ENCODE peak calls at places on chromosome 3, in four cellular contexts. One of them, this sample, is unnamed.

GRCh38 chr3:85890043-85890555 is 931.3 kb downstream of the CADM2 start:
- DNase-seq in GM12878: no peak
- DNase-seq in K562: no peak
- DNase-seq in HepG2: no peak
- DNase-seq in this sample: no peak

GRCh38 chr3:172253200-172253599 is 195.1 kb downstream of the GHSR start:
- DNase-seq in K562: no peak
- DNase-seq in GM12878: no peak
- DNase-seq in HepG2: no peak
- DNase-seq in this sample: no peak

GRCh38 chr3:21618695-21619094 is 132.3 kb downstream of the ZNF385D start:
- DNase-seq in HepG2: no peak
- DNase-seq in GM12878: no peak
- DNase-seq in K562: peak; percentile 6
- DNase-seq in this sample: no peak

GRCh38 chr3:60579734-60580133 is 671.5 kb downstream of the FHIT start:
- DNase-seq in HepG2: no peak
- DNase-seq in K562: no peak
- DNase-seq in GM12878: no peak
- DNase-seq in this sample: peak; percentile 14

GRCh38 chr3:132288357-132288756 is 28.9 kb upstream of the ACP3 start:
- DNase-seq in GM12878: no peak
- DNase-seq in HepG2: no peak
- DNase-seq in K562: no peak
- DNase-seq in this sample: no peak

GRCh38 chr3:177126015-177126773 is 71.1 kb downstream of the TBL1XR1 start:
- DNase-seq in HepG2: no peak
- DNase-seq in K562: no peak
- DNase-seq in GM12878: no peak
- DNase-seq in this sample: no peak

GRCh38 chr3:62554264-62554799 is 181.0 kb upstream of the FEZF2 start:
- DNase-seq in HepG2: peak; percentile 9
- DNase-seq in K562: peak; percentile 8
- DNase-seq in GM12878: no peak
- DNase-seq in this sample: peak; percentile 22

GRCh38 chr3:124053871-124054270 is 61.9 kb upstream of the ROPN1 start:
- DNase-seq in HepG2: no peak
- DNase-seq in GM12878: no peak
- DNase-seq in K562: no peak
- DNase-seq in this sample: no peak

GRCh38 chr3:36923523-36923943 is 21.3 kb downstream of the TRANK1 start:
- DNase-seq in K562: no peak
- DNase-seq in HepG2: no peak
- DNase-seq in GM12878: no peak
- DNase-seq in this sample: no peak

GRCh38 chr3:157128771-157129671 is 30.9 kb downstream of the CCNL1 start:
- DNase-seq in K562: no peak
- DNase-seq in HepG2: peak; percentile 40
- DNase-seq in GM12878: no peak
- DNase-seq in this sample: no peak

GRCh38 chr3:186152889-186153292 is 44.0 kb upstream of the ETV5 start:
- DNase-seq in K562: no peak
- DNase-seq in HepG2: no peak
- DNase-seq in GM12878: peak; percentile 60
- DNase-seq in this sample: no peak

GRCh38 chr3:195906865-195907729 is 1.3 kb downstream of the TNK2 start:
- DNase-seq in GM12878: peak; percentile 76
- DNase-seq in K562: no peak
- DNase-seq in HepG2: no peak
- DNase-seq in this sample: no peak

GRCh38 chr3:17686613-17687012 is 55.8 kb downstream of the TBC1D5 start:
- DNase-seq in GM12878: no peak
- DNase-seq in HepG2: peak; percentile 25
- DNase-seq in K562: peak; percentile 53
- DNase-seq in this sample: no peak

GRCh38 chr3:72763751-72764440 is 84.3 kb downstream of the SHQ1 start:
- DNase-seq in GM12878: no peak
- DNase-seq in K562: no peak
- DNase-seq in HepG2: no peak
- DNase-seq in this sample: no peak

GRCh38 chr3:78076379-78076778 is 1036.5 kb downstream of the ROBO2 start:
- DNase-seq in K562: no peak
- DNase-seq in HepG2: no peak
- DNase-seq in GM12878: no peak
- DNase-seq in this sample: no peak

GRCh38 chr3:138455801-138456716 is 21.6 kb downstream of the ESYT3 start:
- DNase-seq in K562: no peak
- DNase-seq in GM12878: no peak
- DNase-seq in HepG2: no peak
- DNase-seq in this sample: no peak

GRCh38 chr3:67819447-67819846 is 165.0 kb upstream of the SUCLG2 start:
- DNase-seq in GM12878: no peak
- DNase-seq in HepG2: no peak
- DNase-seq in K562: peak; percentile 0
- DNase-seq in this sample: no peak

GRCh38 chr3:33438871-33439270 is 1.3 kb downstream of the UBP1 start:
- DNase-seq in K562: peak; percentile 18
- DNase-seq in GM12878: no peak
- DNase-seq in HepG2: no peak
- DNase-seq in this sample: no peak

GRCh38 chr3:192514081-192514753 is 213.1 kb downstream of the FGF12 start:
- DNase-seq in GM12878: no peak
- DNase-seq in HepG2: no peak
- DNase-seq in K562: peak; percentile 2
- DNase-seq in this sample: peak; percentile 32

GRCh38 chr3:71863563-71864190 is 78.7 kb upstream of the PROK2 start:
- DNase-seq in HepG2: no peak
- DNase-seq in GM12878: no peak
- DNase-seq in K562: no peak
- DNase-seq in this sample: no peak

GRCh38 chr3:153625506-153625905 is 463.5 kb downstream of the RAP2B start:
- DNase-seq in GM12878: no peak
- DNase-seq in HepG2: no peak
- DNase-seq in K562: no peak
- DNase-seq in this sample: no peak

GRCh38 chr3:150168694-150169093 is 198.0 kb upstream of the PFN2 start:
- DNase-seq in K562: peak; percentile 57
- DNase-seq in GM12878: no peak
- DNase-seq in HepG2: no peak
- DNase-seq in this sample: no peak

GRCh38 chr3:153232737-153233330 is 70.8 kb downstream of the RAP2B start:
- DNase-seq in HepG2: no peak
- DNase-seq in GM12878: no peak
- DNase-seq in K562: no peak
- DNase-seq in this sample: no peak

GRCh38 chr3:143578810-143579425 is 269.4 kb downstream of the SLC9A9 start:
- DNase-seq in GM12878: no peak
- DNase-seq in K562: no peak
- DNase-seq in HepG2: no peak
- DNase-seq in this sample: no peak

GRCh38 chr3:33883538-33884203 is 85.2 kb downstream of the PDCD6IP start:
- DNase-seq in K562: peak; percentile 76
- DNase-seq in GM12878: no peak
- DNase-seq in HepG2: peak; percentile 39
- DNase-seq in this sample: no peak

GRCh38 chr3:129507181-129507831 is 21.1 kb upstream of the RHO start:
- DNase-seq in K562: no peak
- DNase-seq in HepG2: no peak
- DNase-seq in GM12878: no peak
- DNase-seq in this sample: no peak

GRCh38 chr3:179806177-179806576 is 153.3 kb downstream of the USP13 start:
- DNase-seq in K562: no peak
- DNase-seq in GM12878: no peak
- DNase-seq in HepG2: no peak
- DNase-seq in this sample: no peak

GRCh38 chr3:159762238-159762637 is 226.4 kb upstream of the IL12A start:
- DNase-seq in GM12878: no peak
- DNase-seq in K562: no peak
- DNase-seq in HepG2: no peak
- DNase-seq in this sample: no peak

GRCh38 chr3:39287859-39288221 is 8.0 kb upstream of the CX3CR1 start:
- DNase-seq in HepG2: no peak
- DNase-seq in K562: no peak
- DNase-seq in GM12878: no peak
- DNase-seq in this sample: no peak

GRCh38 chr3:189570916-189571315 is 60.3 kb upstream of the TP63 start:
- DNase-seq in HepG2: no peak
- DNase-seq in K562: no peak
- DNase-seq in GM12878: peak; percentile 27
- DNase-seq in this sample: no peak

GRCh38 chr3:37032961-37033360 is 39.6 kb downstream of the MLH1 start:
- DNase-seq in GM12878: no peak
- DNase-seq in HepG2: no peak
- DNase-seq in K562: no peak
- DNase-seq in this sample: no peak

GRCh38 chr3:125087768-125088391 is 32.1 kb upstream of the HEG1 start:
- DNase-seq in HepG2: no peak
- DNase-seq in K562: no peak
- DNase-seq in GM12878: no peak
- DNase-seq in this sample: no peak

GRCh38 chr3:116188231-116188785 is 257.0 kb downstream of the LSAMP start:
- DNase-seq in HepG2: no peak
- DNase-seq in K562: no peak
- DNase-seq in GM12878: no peak
- DNase-seq in this sample: no peak
- TF ChIP-seq TARDBP in HepG2: no peak
- TF ChIP-seq TARDBP in K562: no peak
- TF ChIP-seq TARDBP in GM12878: no peak
- TF ChIP-seq TARDBP in this sample: no peak

GRCh38 chr3:8835385-8835784 is 66.0 kb upstream of the OXTR start:
- DNase-seq in GM12878: no peak
- DNase-seq in K562: no peak
- DNase-seq in HepG2: no peak
- DNase-seq in this sample: no peak
- TF ChIP-seq FOXK2 in GM12878: no peak
- TF ChIP-seq FOXK2 in K562: no peak
- TF ChIP-seq FOXK2 in HepG2: no peak
- TF ChIP-seq FOXK2 in this sample: no peak

DNA sequence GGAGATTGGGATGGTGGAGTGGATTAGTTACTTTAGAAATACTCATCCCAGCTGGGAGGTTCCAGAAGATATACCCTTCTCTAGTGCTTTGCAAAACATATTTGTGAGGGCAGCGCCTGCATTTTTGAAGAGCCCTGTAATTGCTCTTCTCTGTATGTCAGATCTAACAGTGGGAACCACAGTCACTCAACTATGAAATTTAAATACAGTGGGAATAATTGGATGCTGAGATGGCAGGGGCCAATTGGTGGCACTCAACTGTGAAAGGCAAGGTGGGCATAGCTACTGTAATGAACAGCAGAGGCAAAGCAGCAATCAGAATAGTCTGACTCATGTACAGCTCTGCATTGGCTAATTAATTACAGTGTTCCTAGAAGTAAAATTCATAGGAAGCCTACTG is 22.2 kb upstream of the TBC1D23 start:
- DNase-seq in HepG2: no peak
- DNase-seq in K562: no peak
- DNase-seq in GM12878: no peak
- DNase-seq in this sample: no peak
- TF ChIP-seq TARDBP in HepG2: no peak
- TF ChIP-seq TARDBP in K562: no peak
- TF ChIP-seq TARDBP in GM12878: no peak
- TF ChIP-seq TARDBP in this sample: no peak

GRCh38 chr3:106913111-106913698 is 464.0 kb upstream of the CCDC54 start:
- DNase-seq in K562: no peak
- DNase-seq in GM12878: no peak
- DNase-seq in HepG2: no peak
- DNase-seq in this sample: no peak
- TF ChIP-seq FOXK2 in K562: no peak
- TF ChIP-seq FOXK2 in GM12878: no peak
- TF ChIP-seq FOXK2 in HepG2: no peak
- TF ChIP-seq FOXK2 in this sample: no peak

DNA sequence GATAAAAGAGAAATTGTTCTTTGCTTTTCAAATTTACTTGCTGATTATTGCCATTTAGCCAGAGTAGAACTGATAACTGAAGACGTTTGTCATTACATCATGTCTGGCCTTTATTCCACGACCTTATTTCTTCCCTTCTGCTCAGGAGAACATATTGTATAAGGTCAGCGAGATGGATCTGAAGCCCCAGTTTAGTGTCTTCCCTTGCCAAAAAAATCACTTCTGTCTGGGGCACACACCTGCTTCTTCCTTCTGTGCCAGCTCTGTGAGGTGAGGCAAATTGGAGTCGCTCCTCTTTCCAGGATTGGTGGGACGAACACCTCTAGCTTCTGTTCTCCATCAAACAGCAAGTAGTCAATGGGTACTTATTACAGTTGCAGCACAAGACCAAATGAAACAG is 250.3 kb upstream of the CRBN start:
- DNase-seq in K562: no peak
- DNase-seq in GM12878: no peak
- DNase-seq in HepG2: no peak
- DNase-seq in this sample: no peak
- TF ChIP-seq TARDBP in K562: no peak
- TF ChIP-seq TARDBP in GM12878: no peak
- TF ChIP-seq TARDBP in HepG2: no peak
- TF ChIP-seq TARDBP in this sample: no peak

DNA sequence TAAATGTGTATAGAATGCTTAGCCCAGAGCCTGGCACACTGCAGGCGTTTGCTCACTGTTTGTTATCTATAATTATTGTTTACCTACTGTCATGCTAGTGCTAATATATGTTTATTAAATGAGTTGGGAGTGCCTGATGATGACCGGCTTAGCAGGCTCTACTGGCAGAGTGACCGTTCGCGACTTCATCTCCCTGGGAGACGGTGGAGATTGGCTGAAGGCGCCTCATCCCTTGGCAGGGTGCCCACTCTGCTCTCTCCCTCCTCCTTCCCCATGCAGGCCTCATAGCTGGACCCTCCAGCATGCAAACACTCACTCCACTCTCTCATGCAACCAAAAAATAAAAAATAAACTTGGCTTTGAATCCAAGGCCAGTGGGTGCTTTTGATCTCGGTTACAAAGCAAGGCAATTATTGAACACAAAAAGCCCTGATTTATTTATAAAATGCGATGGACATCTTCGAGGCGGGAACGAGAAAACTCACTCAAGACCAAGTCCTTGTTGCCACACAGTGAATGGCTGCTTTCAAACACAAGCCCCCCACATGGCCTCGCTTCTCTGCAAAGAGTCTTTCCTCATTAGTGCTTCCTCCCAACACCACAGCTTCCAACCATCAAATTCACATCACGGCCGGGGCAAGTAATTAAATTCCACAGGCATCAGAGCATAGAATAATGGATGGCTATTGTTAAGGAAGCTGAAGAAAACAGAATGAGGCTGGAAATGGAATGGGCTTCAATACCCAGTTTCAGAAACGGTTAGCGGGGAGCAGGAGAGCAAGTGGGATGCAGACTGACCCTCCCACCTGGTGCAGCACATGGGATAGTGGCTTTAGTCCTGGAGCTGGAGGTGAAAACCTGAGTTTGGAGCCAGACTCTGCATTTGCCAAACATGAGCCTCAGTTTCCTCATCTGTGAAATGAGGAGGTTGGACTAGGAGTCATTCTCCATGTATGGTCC is 135.7 kb upstream of the RAD18 start:
- DNase-seq in HepG2: no peak
- DNase-seq in GM12878: no peak
- DNase-seq in K562: no peak
- DNase-seq in this sample: no peak
- TF ChIP-seq FOXK2 in HepG2: no peak
- TF ChIP-seq FOXK2 in GM12878: no peak
- TF ChIP-seq FOXK2 in K562: no peak
- TF ChIP-seq FOXK2 in this sample: no peak